ENCODE peak calls at places on chromosomes 3 and 15, in four cellular contexts. O, Z, E and I are unnamed samples.

GRCh38 chr15:73845507-73845906 is 27.9 kb upstream of the TBC1D21 start:
- DNase-seq in O (no peak), Z (no peak), E (peak), I (no peak)

GRCh38 chr3:32817561-32818430 is at the start of gene TRIM71:
- DNase-seq in O (peak), Z (no peak), E (peak), I (no peak)

GRCh38 chr3:70811880-70812279 is 499.4 kb upstream of the MDFIC2 start:
- DNase-seq in O (peak), Z (peak), E (no peak), I (peak)

GRCh38 chr3:124318650-124319049 is 326.7 kb upstream of the ROPN1 start:
- DNase-seq in O (no peak), Z (no peak), E (no peak), I (no peak)

GRCh38 chr15:61051570-61052031 is 177.5 kb downstream of the RORA start:
- DNase-seq in O (peak), Z (peak), E (no peak), I (peak)

GRCh38 chr15:64738231-64739095 is 36.9 kb downstream of the RBPMS2 start:
- DNase-seq in O (no peak), Z (no peak), E (no peak), I (no peak)

GRCh38 chr3:86245360-86245759 is 745.6 kb downstream of the VGLL3 start:
- DNase-seq in O (peak), Z (no peak), E (no peak), I (no peak)

GRCh38 chr15:89998141-89998661 is 2.9 kb upstream of the ZNF710 start:
- DNase-seq in O (peak), Z (no peak), E (no peak), I (peak)

GRCh38 chr3:156511987-156512677 is 42.8 kb downstream of the SSR3 start:
- DNase-seq in O (no peak), Z (no peak), E (no peak), I (no peak)

GRCh38 chr3:64872385-64872784 is 184.6 kb upstream of the ADAMTS9 start:
- DNase-seq in O (no peak), Z (no peak), E (no peak), I (no peak)

GRCh38 chr15:25245801-25246622 is 192.8 kb downstream of the UBE3A start:
- DNase-seq in O (no peak), Z (peak), E (peak), I (no peak)

GRCh38 chr3:118472586-118472985 is 562.1 kb downstream of the IGSF11 start:
- DNase-seq in O (peak), Z (no peak), E (no peak), I (peak)

GRCh38 chr3:22506871-22507270 is 696.3 kb upstream of the UBE2E2 start:
- DNase-seq in O (no peak), Z (no peak), E (no peak), I (no peak)

GRCh38 chr3:125643127-125643526 is 47.8 kb upstream of the OSBPL11 start:
- DNase-seq in O (no peak), Z (no peak), E (no peak), I (no peak)

GRCh38 chr3:118936811-118937210 is 97.8 kb downstream of the IGSF11 start:
- DNase-seq in O (peak), Z (no peak), E (no peak), I (peak)

GRCh38 chr3:98855811-98856400 is 45.6 kb downstream of the DCBLD2 start:
- DNase-seq in O (peak), Z (no peak), E (no peak), I (peak)

GRCh38 chr3:96779810-96780209 is 34.6 kb upstream of the EPHA6 start:
- DNase-seq in O (no peak), Z (no peak), E (no peak), I (no peak)

GRCh38 chr3:106249159-106249558 is 380.3 kb upstream of the CBLB start:
- DNase-seq in O (peak), Z (no peak), E (no peak), I (peak)

DNA sequence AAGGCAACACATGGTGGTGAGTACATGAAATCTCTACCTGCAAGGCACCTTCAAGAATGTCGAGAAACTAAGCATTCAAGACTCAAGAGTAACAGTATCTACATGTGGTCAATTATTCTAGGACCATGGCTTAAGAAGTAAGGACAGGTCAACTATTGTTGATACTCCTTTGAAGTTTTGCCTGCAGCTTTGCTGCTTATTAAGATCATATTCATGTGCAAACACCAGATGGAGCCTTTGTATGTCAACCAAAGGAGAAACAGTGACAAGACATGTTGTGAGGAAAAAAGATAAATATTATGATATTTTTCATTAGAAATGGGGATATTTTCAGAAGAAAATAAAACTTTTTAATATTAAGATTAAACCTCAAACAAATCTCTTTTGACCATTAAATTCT is 52.3 kb upstream of the FGF7 start:
- DNase-seq in O (peak), Z (no peak), E (no peak), I (peak)
- TF ChIP-seq CTCF in O (peak), Z (no peak), E (no peak), I (peak)

GRCh38 chr15:65869127-65869953 is at the start of gene RAB11A:
- DNase-seq in O (peak), Z (peak), E (peak), I (peak)
- TF ChIP-seq CTCF in O (peak), Z (peak), E (peak), I (peak)

GRCh38 chr15:68414591-68414990 is 17.4 kb downstream of the ITGA11 start:
- DNase-seq in O (no peak), Z (no peak), E (peak), I (no peak)
- TF ChIP-seq CTCF in O (no peak), Z (no peak), E (no peak), I (no peak)

GRCh38 chr15:44219073-44219472 is 24.0 kb upstream of the FRMD5 start:
- DNase-seq in O (no peak), Z (no peak), E (no peak), I (no peak)

GRCh38 chr15:44216958-44217357 is 21.9 kb upstream of the FRMD5 start:
- DNase-seq in O (no peak), Z (no peak), E (no peak), I (no peak)

DNA sequence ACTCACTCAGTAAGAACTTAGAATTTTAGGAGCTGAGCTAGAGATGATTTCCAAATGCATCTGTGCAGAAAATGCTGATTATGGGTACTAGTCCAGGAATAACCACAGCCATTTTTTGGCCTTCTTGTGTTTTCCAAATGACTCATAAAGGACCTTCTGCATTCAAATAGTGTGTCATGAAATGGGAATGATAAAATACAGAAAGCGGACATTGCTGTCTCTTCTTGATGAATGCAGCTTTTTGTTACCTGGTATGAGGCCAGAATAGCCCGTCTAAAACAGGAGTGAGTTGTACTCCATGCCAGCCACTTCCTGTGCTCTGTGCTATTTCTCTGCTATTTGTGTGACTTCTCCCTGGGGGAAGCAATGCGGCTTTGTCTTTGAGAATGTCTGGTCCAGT is 20.5 kb upstream of the FRMD5 start:
- DNase-seq in O (peak), Z (no peak), E (no peak), I (peak)
- TF ChIP-seq CTCF in O (no peak), Z (no peak), E (no peak), I (no peak)

GRCh38 chr3:149901770-149902169 is 68.9 kb downstream of the PFN2 start:
- DNase-seq in O (no peak), Z (no peak), E (no peak), I (no peak)

GRCh38 chr3:149906036-149906435 is 64.7 kb downstream of the PFN2 start:
- DNase-seq in O (no peak), Z (no peak), E (no peak), I (no peak)

GRCh38 chr3:149898771-149899170 is 71.9 kb downstream of the PFN2 start:
- DNase-seq in O (no peak), Z (no peak), E (no peak), I (peak)

GRCh38 chr3:149900322-149900721 is 70.4 kb downstream of the PFN2 start:
- DNase-seq in O (no peak), Z (no peak), E (no peak), I (no peak)

DNA sequence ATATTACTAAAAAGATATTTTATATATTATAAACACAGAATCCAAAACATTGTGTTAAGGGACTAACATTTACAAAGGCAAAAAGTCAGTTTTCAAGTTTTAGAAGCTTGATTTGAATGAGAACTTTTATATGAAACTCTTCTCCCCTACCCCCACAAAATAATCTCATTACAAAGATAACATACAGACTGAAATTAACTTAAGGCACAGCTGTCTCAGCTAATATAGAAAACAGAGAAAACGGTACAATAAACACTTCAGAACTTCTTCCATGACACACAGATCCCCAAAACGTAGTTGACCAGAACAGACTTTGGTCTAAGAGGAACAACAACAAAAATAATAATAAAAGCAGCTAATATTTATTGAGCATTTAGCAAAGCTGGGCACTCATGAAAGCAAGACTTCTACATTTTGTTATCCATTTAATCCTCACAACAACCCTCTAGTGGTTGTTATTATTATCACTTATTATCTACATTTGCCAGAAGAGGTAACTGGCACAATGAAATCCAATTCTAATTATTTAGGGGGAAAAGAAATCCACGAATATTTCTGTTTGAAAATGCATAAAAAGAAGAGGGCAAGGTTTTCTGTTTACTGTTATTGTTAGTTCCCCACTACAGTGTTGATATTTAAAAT is 68.1 kb downstream of the PFN2 start:
- DNase-seq in O (no peak), Z (no peak), E (no peak), I (peak)
- TF ChIP-seq CTCF in O (peak), Z (peak), E (no peak), I (peak)

GRCh38 chr3:112741956-112742355 is 101.0 kb upstream of the CCDC80 start:
- DNase-seq in O (no peak), Z (no peak), E (no peak), I (no peak)

GRCh38 chr3:112738366-112738765 is 97.4 kb upstream of the CCDC80 start:
- DNase-seq in O (peak), Z (no peak), E (no peak), I (peak)

GRCh38 chr3:112740800-112741199 is 99.9 kb upstream of the CCDC80 start:
- DNase-seq in O (no peak), Z (no peak), E (no peak), I (no peak)

GRCh38 chr3:112736802-112737566 is 96.0 kb upstream of the CCDC80 start:
- DNase-seq in O (peak), Z (no peak), E (no peak), I (peak)

GRCh38 chr3:112739252-112739945 is 98.5 kb upstream of the CCDC80 start:
- DNase-seq in O (peak), Z (no peak), E (no peak), I (peak)
- TF ChIP-seq CTCF in O (no peak), Z (no peak), E (no peak), I (no peak)